ENCODE peak calls at places on chromosomes 12 and 14, in four cellular contexts. One of them, this sample, is unnamed.

GRCh38 chr14:69574266-69574953 is at the start of gene CCDC177:
- DNase-seq in GF-D8: no peak
- DNase-seq in activated T-cell treated with anti-CD3 and anti-CD28 coated beads for 1 hour: peak
- DNase-seq in HT1080: peak
- DNase-seq in this sample: peak

GRCh38 chr12:88562846-88563582 is 17.3 kb downstream of the KITLG start:
- DNase-seq in GF-D8: no peak
- DNase-seq in HT1080: no peak
- DNase-seq in activated T-cell treated with anti-CD3 and anti-CD28 coated beads for 1 hour: no peak
- DNase-seq in this sample: no peak

GRCh38 chr12:50690923-50691322 is 73.0 kb upstream of the ATF1 start:
- DNase-seq in GF-D8: no peak
- DNase-seq in HT1080: no peak
- DNase-seq in activated T-cell treated with anti-CD3 and anti-CD28 coated beads for 1 hour: no peak
- DNase-seq in this sample: no peak

GRCh38 chr12:116466536-116466935 is 92.6 kb upstream of the MAP1LC3B2 start:
- DNase-seq in HT1080: peak
- DNase-seq in activated T-cell treated with anti-CD3 and anti-CD28 coated beads for 1 hour: no peak
- DNase-seq in GF-D8: no peak
- DNase-seq in this sample: no peak

GRCh38 chr12:13371797-13372196 is 175.3 kb downstream of the EMP1 start:
- DNase-seq in GF-D8: no peak
- DNase-seq in activated T-cell treated with anti-CD3 and anti-CD28 coated beads for 1 hour: no peak
- DNase-seq in HT1080: no peak
- DNase-seq in this sample: no peak

GRCh38 chr12:53193953-53194716 is 12.9 kb downstream of the ITGB7 start:
- DNase-seq in HT1080: no peak
- DNase-seq in activated T-cell treated with anti-CD3 and anti-CD28 coated beads for 1 hour: no peak
- DNase-seq in GF-D8: no peak
- DNase-seq in this sample: no peak

GRCh38 chr14:92425101-92425500 is 88.5 kb upstream of the RIN3 start:
- DNase-seq in HT1080: peak
- DNase-seq in GF-D8: no peak
- DNase-seq in activated T-cell treated with anti-CD3 and anti-CD28 coated beads for 1 hour: no peak
- DNase-seq in this sample: no peak

GRCh38 chr12:5627053-5627630 is 195.2 kb downstream of the NTF3 start:
- DNase-seq in activated T-cell treated with anti-CD3 and anti-CD28 coated beads for 1 hour: no peak
- DNase-seq in HT1080: no peak
- DNase-seq in GF-D8: no peak
- DNase-seq in this sample: no peak

GRCh38 chr14:81710232-81710845 is 176.7 kb upstream of the SEL1L start:
- DNase-seq in GF-D8: no peak
- DNase-seq in HT1080: peak
- DNase-seq in activated T-cell treated with anti-CD3 and anti-CD28 coated beads for 1 hour: no peak
- DNase-seq in this sample: peak

GRCh38 chr14:32724864-32725550 is 213.7 kb upstream of the NPAS3 start:
- DNase-seq in HT1080: peak
- DNase-seq in activated T-cell treated with anti-CD3 and anti-CD28 coated beads for 1 hour: no peak
- DNase-seq in GF-D8: no peak
- DNase-seq in this sample: no peak

GRCh38 chr12:104785886-104786285 is 172.2 kb downstream of the SLC41A2 start:
- DNase-seq in activated T-cell treated with anti-CD3 and anti-CD28 coated beads for 1 hour: no peak
- DNase-seq in GF-D8: no peak
- DNase-seq in HT1080: no peak
- DNase-seq in this sample: no peak

GRCh38 chr14:69719501-69719951 is 47.4 kb upstream of the SRSF5 start:
- DNase-seq in HT1080: peak
- DNase-seq in GF-D8: peak
- DNase-seq in activated T-cell treated with anti-CD3 and anti-CD28 coated beads for 1 hour: no peak
- DNase-seq in this sample: no peak

This sample was measured in Calu3.